ENCODE peak calls at places on chromosomes 2 and 18, in eight cellular contexts. One of them, this sample, is unnamed.

GRCh38 chr2:26585100-26585499 is 56.1 kb downstream of the CIB4 start:
- DNase-seq in OCI-LY7: no peak
- DNase-seq in brain microvascular endothelial cell: no peak
- DNase-seq in AG04450: no peak
- DNase-seq in WTC11: peak
- DNase-seq in NCI-H2227 treated with DMSO at 0.1 percent for 48 hours: no peak
- DNase-seq in fibroblast of gingiva: no peak
- DNase-seq in anterior cingulate cortex: no peak
- DNase-seq in this sample: no peak

GRCh38 chr2:43576983-43577892 is 18.6 kb downstream of the THADA start:
- DNase-seq in NCI-H2227 treated with DMSO at 0.1 percent for 48 hours: peak
- DNase-seq in brain microvascular endothelial cell: peak
- DNase-seq in fibroblast of gingiva: peak
- DNase-seq in anterior cingulate cortex: no peak
- DNase-seq in OCI-LY7: peak
- DNase-seq in AG04450: peak
- DNase-seq in WTC11: no peak
- DNase-seq in this sample: no peak

GRCh38 chr2:207395535-207396251 is 134.1 kb upstream of the CREB1 start:
- DNase-seq in OCI-LY7: no peak
- DNase-seq in fibroblast of gingiva: no peak
- DNase-seq in anterior cingulate cortex: no peak
- DNase-seq in WTC11: no peak
- DNase-seq in brain microvascular endothelial cell: peak
- DNase-seq in AG04450: no peak
- DNase-seq in NCI-H2227 treated with DMSO at 0.1 percent for 48 hours: no peak
- DNase-seq in this sample: no peak

GRCh38 chr2:147925886-147926285 is 81.1 kb downstream of the ACVR2A start:
- DNase-seq in fibroblast of gingiva: no peak
- DNase-seq in AG04450: no peak
- DNase-seq in WTC11: no peak
- DNase-seq in brain microvascular endothelial cell: no peak
- DNase-seq in anterior cingulate cortex: no peak
- DNase-seq in NCI-H2227 treated with DMSO at 0.1 percent for 48 hours: no peak
- DNase-seq in OCI-LY7: no peak
- DNase-seq in this sample: no peak

GRCh38 chr2:28565720-28566295 is 69.9 kb downstream of the PLB1 start:
- DNase-seq in anterior cingulate cortex: no peak
- DNase-seq in fibroblast of gingiva: no peak
- DNase-seq in brain microvascular endothelial cell: no peak
- DNase-seq in NCI-H2227 treated with DMSO at 0.1 percent for 48 hours: no peak
- DNase-seq in AG04450: no peak
- DNase-seq in OCI-LY7: no peak
- DNase-seq in WTC11: no peak
- DNase-seq in this sample: no peak

GRCh38 chr2:110959233-110959632 is 161.5 kb upstream of the BCL2L11 start:
- DNase-seq in OCI-LY7: no peak
- DNase-seq in AG04450: no peak
- DNase-seq in fibroblast of gingiva: no peak
- DNase-seq in brain microvascular endothelial cell: no peak
- DNase-seq in NCI-H2227 treated with DMSO at 0.1 percent for 48 hours: no peak
- DNase-seq in WTC11: no peak
- DNase-seq in anterior cingulate cortex: no peak
- DNase-seq in this sample: no peak

GRCh38 chr18:70288851-70289328 is at the start of gene SOCS6:
- DNase-seq in WTC11: peak
- DNase-seq in OCI-LY7: no peak
- DNase-seq in NCI-H2227 treated with DMSO at 0.1 percent for 48 hours: peak
- DNase-seq in fibroblast of gingiva: peak
- DNase-seq in brain microvascular endothelial cell: no peak
- DNase-seq in anterior cingulate cortex: peak
- DNase-seq in AG04450: peak
- DNase-seq in this sample: no peak

GRCh38 chr2:22290293-22290692 is 1094.7 kb upstream of the KLHL29 start:
- DNase-seq in fibroblast of gingiva: no peak
- DNase-seq in NCI-H2227 treated with DMSO at 0.1 percent for 48 hours: no peak
- DNase-seq in brain microvascular endothelial cell: no peak
- DNase-seq in AG04450: no peak
- DNase-seq in OCI-LY7: no peak
- DNase-seq in anterior cingulate cortex: no peak
- DNase-seq in WTC11: no peak
- DNase-seq in this sample: no peak

GRCh38 chr2:200379481-200380120 is 73.1 kb downstream of the SPATS2L start:
- DNase-seq in brain microvascular endothelial cell: no peak
- DNase-seq in anterior cingulate cortex: no peak
- DNase-seq in fibroblast of gingiva: no peak
- DNase-seq in AG04450: no peak
- DNase-seq in WTC11: peak
- DNase-seq in NCI-H2227 treated with DMSO at 0.1 percent for 48 hours: peak
- DNase-seq in OCI-LY7: no peak
- DNase-seq in this sample: no peak

GRCh38 chr2:230356084-230356483 is 29.1 kb downstream of the SP140L start:
- DNase-seq in fibroblast of gingiva: peak
- DNase-seq in NCI-H2227 treated with DMSO at 0.1 percent for 48 hours: no peak
- DNase-seq in OCI-LY7: no peak
- DNase-seq in anterior cingulate cortex: no peak
- DNase-seq in WTC11: no peak
- DNase-seq in brain microvascular endothelial cell: no peak
- DNase-seq in AG04450: no peak
- DNase-seq in this sample: no peak